ENCODE peak calls at places on chromosomes 13 and 19, in six cellular contexts. One of them, this sample, is unnamed.

GRCh38 chr19:46731584-46731983 is 14.3 kb upstream of the FKRP start:
- DNase-seq in iPS-NIHi11: no peak
- DNase-seq in effector memory CD4-positive, alpha-beta T cell: no peak
- DNase-seq in stimulated activated CD4-positive, alpha-beta T cell treated with anti-CD3 and anti-CD28 coated beads, Interleukin-4, amount 100 ng/mL, for 24 hours: no peak
- DNase-seq in spleen: peak
- DNase-seq in GM23248: no peak
- DNase-seq in this sample: no peak

GRCh38 chr19:2494084-2494446 is 18.1 kb downstream of the GADD45B start:
- DNase-seq in GM23248: peak
- DNase-seq in spleen: no peak
- DNase-seq in iPS-NIHi11: no peak
- DNase-seq in effector memory CD4-positive, alpha-beta T cell: no peak
- DNase-seq in stimulated activated CD4-positive, alpha-beta T cell treated with anti-CD3 and anti-CD28 coated beads, Interleukin-4, amount 100 ng/mL, for 24 hours: no peak
- DNase-seq in this sample: peak

GRCh38 chr19:17234911-17235617 is 9.0 kb downstream of the OCEL1 start:
- DNase-seq in GM23248: peak
- DNase-seq in effector memory CD4-positive, alpha-beta T cell: peak
- DNase-seq in iPS-NIHi11: peak
- DNase-seq in stimulated activated CD4-positive, alpha-beta T cell treated with anti-CD3 and anti-CD28 coated beads, Interleukin-4, amount 100 ng/mL, for 24 hours: peak
- DNase-seq in spleen: peak
- DNase-seq in this sample: peak

GRCh38 chr13:110442946-110443632 is 118.4 kb downstream of the RAB20 start:
- DNase-seq in GM23248: peak
- DNase-seq in stimulated activated CD4-positive, alpha-beta T cell treated with anti-CD3 and anti-CD28 coated beads, Interleukin-4, amount 100 ng/mL, for 24 hours: no peak
- DNase-seq in iPS-NIHi11: no peak
- DNase-seq in effector memory CD4-positive, alpha-beta T cell: no peak
- DNase-seq in spleen: no peak
- DNase-seq in this sample: no peak

GRCh38 chr13:74710006-74710405 is 575.8 kb upstream of the KLF12 start:
- DNase-seq in GM23248: peak
- DNase-seq in effector memory CD4-positive, alpha-beta T cell: no peak
- DNase-seq in iPS-NIHi11: no peak
- DNase-seq in spleen: no peak
- DNase-seq in stimulated activated CD4-positive, alpha-beta T cell treated with anti-CD3 and anti-CD28 coated beads, Interleukin-4, amount 100 ng/mL, for 24 hours: no peak
- DNase-seq in this sample: no peak

GRCh38 chr13:45683701-45684100 is 18.4 kb upstream of the CBY2 start:
- DNase-seq in GM23248: no peak
- DNase-seq in effector memory CD4-positive, alpha-beta T cell: no peak
- DNase-seq in stimulated activated CD4-positive, alpha-beta T cell treated with anti-CD3 and anti-CD28 coated beads, Interleukin-4, amount 100 ng/mL, for 24 hours: no peak
- DNase-seq in iPS-NIHi11: peak
- DNase-seq in spleen: no peak
- DNase-seq in this sample: no peak

GRCh38 chr19:36182612-36183454 is 30.6 kb upstream of the COX7A1 start:
- DNase-seq in effector memory CD4-positive, alpha-beta T cell: no peak
- DNase-seq in GM23248: no peak
- DNase-seq in iPS-NIHi11: no peak
- DNase-seq in stimulated activated CD4-positive, alpha-beta T cell treated with anti-CD3 and anti-CD28 coated beads, Interleukin-4, amount 100 ng/mL, for 24 hours: no peak
- DNase-seq in spleen: no peak
- DNase-seq in this sample: no peak

GRCh38 chr19:55432355-55432959 is 10.6 kb downstream of the SHISA7 start:
- DNase-seq in iPS-NIHi11: no peak
- DNase-seq in spleen: no peak
- DNase-seq in stimulated activated CD4-positive, alpha-beta T cell treated with anti-CD3 and anti-CD28 coated beads, Interleukin-4, amount 100 ng/mL, for 24 hours: no peak
- DNase-seq in GM23248: peak
- DNase-seq in effector memory CD4-positive, alpha-beta T cell: no peak
- DNase-seq in this sample: no peak

GRCh38 chr13:70964124-70964523 is 855.9 kb upstream of the KLHL1 start:
- DNase-seq in GM23248: no peak
- DNase-seq in stimulated activated CD4-positive, alpha-beta T cell treated with anti-CD3 and anti-CD28 coated beads, Interleukin-4, amount 100 ng/mL, for 24 hours: no peak
- DNase-seq in effector memory CD4-positive, alpha-beta T cell: no peak
- DNase-seq in iPS-NIHi11: peak
- DNase-seq in spleen: no peak
- DNase-seq in this sample: no peak

GRCh38 chr13:26377038-26377437 is 123.1 kb downstream of the CDK8 start:
- DNase-seq in GM23248: peak
- DNase-seq in spleen: no peak
- DNase-seq in effector memory CD4-positive, alpha-beta T cell: no peak
- DNase-seq in iPS-NIHi11: peak
- DNase-seq in stimulated activated CD4-positive, alpha-beta T cell treated with anti-CD3 and anti-CD28 coated beads, Interleukin-4, amount 100 ng/mL, for 24 hours: no peak
- DNase-seq in this sample: no peak

This sample was measured in RWPE2.